ENCODE peak calls at places on chromosomes 1 and 21, in five cellular contexts. H, Q, W, R and J are unnamed samples. For H3K27me3, the result is how much of the 10 kb centered on the place peaks cover.

GRCh38 chr1:54986025-54986424 is 5.6 kb downstream of the TMEM61 start:
- DNase-seq in Q (peak), R (no peak), W (no peak), H (no peak), J (no peak)

GRCh38 chr1:22600071-22600816 is 36.2 kb upstream of the C1QA start:
- DNase-seq in R (no peak), H (no peak), Q (no peak), W (no peak), J (no peak)

GRCh38 chr21:44527983-44528633 is 11.9 kb downstream of the KRTAP10-1 start:
- DNase-seq in Q (peak), H (no peak), R (peak), W (no peak), J (peak)

GRCh38 chr1:221911714-221912113 is 169.8 kb upstream of the DUSP10 start:
- DNase-seq in H (no peak), W (no peak), Q (no peak), R (no peak), J (no peak)

GRCh38 chr1:94672934-94673333 is 131.4 kb upstream of the F3 start:
- DNase-seq in H (no peak), W (no peak), Q (no peak), R (no peak), J (no peak)

GRCh38 chr1:176118985-176119384 is 88.1 kb downstream of the COP1 start:
- DNase-seq in Q (no peak), H (no peak), W (no peak), R (no peak), J (no peak)

GRCh38 chr1:42466030-42466429 is 2.9 kb downstream of the CCDC30 start:
- DNase-seq in R (no peak), Q (no peak), H (no peak), W (no peak), J (no peak)

GRCh38 chr1:81142099-81142776 is 658.5 kb upstream of the ADGRL2 start:
- DNase-seq in R (no peak), W (no peak), H (no peak), Q (no peak), J (no peak)

GRCh38 chr1:39509360-39510009 is 18.0 kb downstream of the BMP8A start:
- DNase-seq in R (peak), H (no peak), Q (no peak), W (no peak), J (peak)

GRCh38 chr1:180632326-180633088 is 685 bp downstream of the XPR1 start:
- DNase-seq in Q (no peak), R (no peak), W (peak), H (peak), J (no peak)

GRCh38 chr1:234107416-234108021 is 203.0 kb downstream of the SLC35F3 start:
- DNase-seq in Q (no peak), H (no peak), W (no peak), R (no peak), J (no peak)

GRCh38 chr1:38474738-38475623 is 384.6 kb downstream of the RRAGC start:
- DNase-seq in R (no peak), Q (no peak), H (no peak), W (peak), J (no peak)

GRCh38 chr1:112507336-112507735 is 1.4 kb upstream of the WNT2B start:
- DNase-seq in W (no peak), H (no peak), Q (no peak), R (no peak), J (no peak)

GRCh38 chr1:9006956-9007615 is 19.1 kb downstream of the SLC2A7 start:
- DNase-seq in Q (no peak), H (no peak), W (no peak), R (no peak), J (no peak)

GRCh38 chr1:228440761-228441500 is 24.3 kb upstream of the TRIM17 start:
- DNase-seq in Q (no peak), R (no peak), W (no peak), H (no peak), J (no peak)

GRCh38 chr21:44391345-44392091 is 38.1 kb downstream of the TRPM2 start:
- DNase-seq in Q (no peak), H (no peak), W (no peak), R (no peak), J (peak)

GRCh38 chr1:168093616-168094015 is 43.1 kb downstream of the GPR161 start:
- DNase-seq in W (no peak), H (no peak), Q (no peak), R (no peak), J (no peak)

GRCh38 chr1:67674260-67675011 is 10.6 kb upstream of the GADD45A start:
- DNase-seq in H (peak), Q (peak), R (peak), W (peak), J (no peak)

GRCh38 chr1:156641761-156642264 is at the start of gene BCAN:
- DNase-seq in W (peak), Q (no peak), H (no peak), R (peak), J (no peak)

GRCh38 chr1:159854101-159854692 is 8.3 kb downstream of the VSIG8 start:
- DNase-seq in Q (peak), H (no peak), W (peak), R (peak), J (peak)

GRCh38 chr1:169326644-169327316 is 40.8 kb downstream of the NME7 start:
- DNase-seq in H (no peak), Q (no peak), W (no peak), R (no peak), J (no peak)

GRCh38 chr1:113802367-113803007 is 9.8 kb downstream of the RSBN1 start:
- DNase-seq in R (no peak), H (no peak), W (no peak), Q (no peak), J (no peak)

GRCh38 chr1:220962031-220962751 is 82.9 kb downstream of the HLX start:
- DNase-seq in R (no peak), H (no peak), Q (no peak), W (no peak), J (no peak)

GRCh38 chr1:7405844-7406500 is 365.1 kb upstream of the VAMP3 start:
- DNase-seq in W (no peak), R (no peak), H (no peak), Q (peak), J (peak)

GRCh38 chr1:85344256-85344694 is 67.8 kb upstream of the BCL10 start:
- DNase-seq in W (peak), Q (no peak), H (no peak), R (no peak), J (no peak)

GRCh38 chr1:224116131-224116530 is 2.2 kb downstream of the FBXO28 start:
- DNase-seq in R (no peak), Q (no peak), H (no peak), W (peak), J (no peak)

GRCh38 chr1:36157973-36158826 is 2.2 kb downstream of the MAP7D1 start:
- DNase-seq in H (no peak), W (no peak), Q (no peak), R (no peak), J (peak)

GRCh38 chr1:15584489-15585363 is at the start of gene AGMAT:
- DNase-seq in W (peak), Q (no peak), R (no peak), H (no peak), J (peak)

GRCh38 chr1:225462714-225463574 is 35.1 kb upstream of the LBR start:
- DNase-seq in W (peak), H (no peak), Q (peak), R (peak), J (peak)

GRCh38 chr21:45404726-45405270 is at the start of gene COL18A1:
- DNase-seq in Q (no peak), W (peak), R (peak), H (no peak), J (peak)

GRCh38 chr1:12149791-12150175 is 17.0 kb upstream of the TNFRSF1B start:
- DNase-seq in W (no peak), Q (no peak), H (no peak), R (no peak), J (no peak)

GRCh38 chr1:24970399-24970753 is 40.3 kb upstream of the RUNX3 start:
- DNase-seq in W (peak), H (no peak), Q (no peak), R (no peak), J (peak)

GRCh38 chr1:20110679-20111078 is 8.7 kb downstream of the PLA2G2D start:
- DNase-seq in W (no peak), Q (no peak), H (no peak), R (peak), J (no peak)

GRCh38 chr1:77104672-77105071 is 114.6 kb downstream of the PIGK start:
- DNase-seq in H (no peak), R (no peak), Q (no peak), W (no peak), J (no peak)

GRCh38 chr1:173405758-173406344 is 71.3 kb upstream of the PRDX6 start:
- DNase-seq in R (no peak), Q (no peak), H (no peak), W (no peak), J (no peak)

GRCh38 chr21:33661146-33661545 is 18.8 kb downstream of the ITSN1 start:
- DNase-seq in Q (no peak), R (no peak), W (no peak), H (no peak), J (no peak)

DNA sequence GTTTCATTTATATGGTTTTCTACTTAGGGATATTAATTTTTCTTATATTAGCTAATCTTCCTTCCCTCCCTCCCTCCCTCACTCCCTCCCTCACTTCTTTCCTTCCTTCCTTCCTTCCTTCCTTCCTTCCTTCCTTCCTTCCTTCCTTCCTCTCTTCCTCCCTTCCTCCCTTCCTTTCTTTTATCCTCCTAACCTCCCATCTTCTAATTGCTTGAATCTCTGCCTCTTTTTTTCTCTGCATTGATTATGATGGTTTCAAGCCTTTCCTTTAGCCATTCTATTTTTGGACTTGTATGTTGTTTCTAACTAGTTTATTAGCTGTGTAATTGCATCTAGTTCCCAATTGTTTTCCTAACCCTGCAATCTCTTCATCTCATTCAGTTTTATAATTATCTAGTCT is 17.0 kb upstream of the PKP1 start:
- DNase-seq in R (no peak), Q (no peak), W (no peak), H (no peak), J (no peak)
- H3K27ac ChIP-seq in R (no peak), Q (peak), W (no peak), H (no peak), J (no peak)

DNA sequence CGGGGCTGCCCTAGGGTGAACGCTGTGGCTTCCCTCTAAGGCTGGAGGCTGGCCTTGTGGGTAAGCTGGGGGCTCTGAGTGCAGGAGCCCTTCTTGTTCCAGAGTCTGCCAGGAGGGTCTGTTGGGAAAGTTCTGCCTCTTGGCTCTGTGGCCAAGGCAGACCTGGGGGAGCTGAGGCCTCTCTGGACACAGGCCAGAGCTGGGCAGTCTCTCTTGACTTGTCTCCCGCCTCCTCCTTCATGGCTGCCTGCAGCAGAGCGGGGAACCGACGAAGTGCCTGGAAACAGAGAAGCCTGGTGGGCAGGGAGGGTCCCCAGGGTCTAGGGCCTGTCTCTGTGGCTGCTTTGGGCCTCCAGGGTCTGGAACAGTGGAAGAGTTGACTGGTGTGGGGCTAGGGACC is 30.3 kb upstream of the PEX10 start:
- DNase-seq in Q (no peak), W (no peak), R (no peak), H (no peak), J (no peak)
- H3K27me3 ChIP-seq in Q (half or more), W (under half), R (under half), H (under half), J (under half)

DNA sequence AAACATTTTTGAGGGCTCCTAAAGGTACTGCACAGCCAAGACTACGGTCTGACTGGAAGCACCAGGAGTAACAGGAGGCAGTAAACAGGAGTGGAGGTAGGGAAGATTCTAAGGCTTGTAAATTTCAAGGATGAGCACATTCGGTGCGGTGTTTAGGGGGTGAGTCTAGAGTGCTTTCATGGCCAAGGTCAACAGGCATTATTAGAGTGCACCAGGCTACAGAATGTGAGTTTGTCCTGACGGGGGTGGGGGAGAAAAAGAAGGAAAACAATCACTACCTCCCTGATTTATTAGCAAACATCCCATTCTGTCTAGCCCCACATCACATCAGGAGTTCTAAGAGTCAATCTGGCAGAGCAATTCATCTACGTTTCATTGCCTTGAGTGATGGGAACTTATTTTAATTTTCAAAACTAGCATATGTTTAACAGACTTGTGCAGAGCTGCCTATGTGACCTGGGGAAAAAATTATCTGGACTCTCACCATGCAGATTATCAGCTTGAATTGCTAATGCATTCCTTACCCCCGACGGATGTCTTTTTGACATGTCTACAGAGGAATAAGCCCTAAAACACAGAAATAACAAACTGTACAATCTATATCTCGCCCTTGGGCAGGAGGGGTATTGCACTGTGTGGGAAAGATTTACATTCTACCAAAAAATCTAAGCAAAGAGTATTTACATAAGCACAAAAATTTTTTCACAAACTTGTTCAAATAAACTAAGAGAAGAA is 45.0 kb downstream of the APP start:
- DNase-seq in R (no peak), Q (no peak), H (no peak), W (no peak), J (no peak)
- H3K27ac ChIP-seq in R (peak), Q (no peak), H (no peak), W (no peak), J (no peak)

GRCh38 chr1:18011703-18012102 is 95.9 kb upstream of the IGSF21 start:
- DNase-seq in H (no peak), R (no peak), W (no peak), Q (no peak), J (no peak)
- H3K27me3 ChIP-seq in H (under half), R (under half), W (under half), Q (half or more), J (under half)

GRCh38 chr1:217494767-217495166 is 136.1 kb downstream of the GPATCH2 start:
- DNase-seq in Q (no peak), R (no peak), W (no peak), H (no peak), J (no peak)
- H3K27ac ChIP-seq in Q (no peak), R (no peak), W (no peak), H (no peak), J (no peak)

DNA sequence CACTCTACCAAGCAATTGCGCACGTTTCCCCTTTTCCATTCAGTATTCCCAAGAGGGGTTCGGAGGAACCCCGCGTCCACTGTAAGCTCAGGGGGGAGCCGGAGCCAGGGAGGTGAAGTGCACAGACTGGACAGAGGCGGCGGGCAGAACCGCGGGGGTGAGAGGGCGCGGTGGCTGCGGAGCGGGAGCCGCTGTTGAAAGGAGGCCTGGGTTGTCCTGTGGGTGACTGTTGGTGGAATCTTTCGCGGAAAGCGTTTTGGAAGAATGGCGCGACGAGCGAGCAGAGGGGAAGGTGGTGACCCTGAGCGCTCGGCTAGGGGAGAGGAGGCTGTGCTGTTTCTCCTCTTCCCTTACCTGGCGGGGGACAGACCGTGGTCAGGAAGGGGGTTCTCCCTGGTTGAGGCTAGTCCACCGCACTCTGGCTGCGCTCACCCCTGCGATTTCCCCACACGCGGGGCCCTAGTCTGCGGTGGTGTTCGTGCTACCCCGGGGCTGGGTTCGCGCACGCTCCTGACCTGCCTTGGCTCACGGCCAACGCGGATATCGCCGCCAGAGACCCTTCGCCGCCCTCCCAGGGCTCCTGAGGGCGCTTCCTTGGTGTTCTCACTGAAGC is 92.8 kb downstream of the PRKAB2 start:
- DNase-seq in R (no peak), W (no peak), H (no peak), Q (no peak), J (no peak)
- H3K27me3 ChIP-seq in R (half or more), W (under half), H (under half), Q (half or more), J (under half)